ENCODE peak calls at places on chromosomes 16 and 17, in nine cellular contexts. One of them, this sample, is unnamed.

GRCh38 chr17:3695723-3696411 is at the start of gene P2RX5:
- DNase-seq in PC-3: peak
- DNase-seq in HCT116: no peak
- DNase-seq in OCI-LY7: peak
- DNase-seq in GM23338: peak
- DNase-seq in MM.1S: peak
- DNase-seq in hepatocyte: peak
- DNase-seq in neural progenitor cell: peak
- DNase-seq in SK-N-SH: peak
- DNase-seq in this sample: peak

GRCh38 chr17:39751016-39751543 is 13.3 kb downstream of the GRB7 start:
- DNase-seq in PC-3: no peak
- DNase-seq in HCT116: no peak
- DNase-seq in OCI-LY7: no peak
- DNase-seq in GM23338: no peak
- DNase-seq in MM.1S: no peak
- DNase-seq in hepatocyte: no peak
- DNase-seq in neural progenitor cell: no peak
- DNase-seq in SK-N-SH: no peak
- DNase-seq in this sample: no peak

GRCh38 chr16:85995591-85996461 is 96.9 kb downstream of the IRF8 start:
- DNase-seq in PC-3: no peak
- DNase-seq in HCT116: no peak
- DNase-seq in OCI-LY7: peak
- DNase-seq in GM23338: no peak
- DNase-seq in MM.1S: no peak
- DNase-seq in hepatocyte: peak
- DNase-seq in neural progenitor cell: no peak
- DNase-seq in SK-N-SH: no peak
- DNase-seq in this sample: no peak

GRCh38 chr17:27413295-27413694 is 43.0 kb upstream of the KSR1 start:
- DNase-seq in PC-3: no peak
- DNase-seq in HCT116: no peak
- DNase-seq in OCI-LY7: no peak
- DNase-seq in GM23338: no peak
- DNase-seq in MM.1S: no peak
- DNase-seq in hepatocyte: no peak
- DNase-seq in neural progenitor cell: no peak
- DNase-seq in SK-N-SH: no peak
- DNase-seq in this sample: no peak

GRCh38 chr17:7767425-7768021 is 50.0 kb downstream of the DNAH2 start:
- DNase-seq in PC-3: no peak
- DNase-seq in HCT116: no peak
- DNase-seq in OCI-LY7: no peak
- DNase-seq in GM23338: no peak
- DNase-seq in MM.1S: no peak
- DNase-seq in hepatocyte: no peak
- DNase-seq in neural progenitor cell: no peak
- DNase-seq in SK-N-SH: no peak
- DNase-seq in this sample: no peak

GRCh38 chr17:29622337-29623282 is at the start of gene CORO6:
- DNase-seq in PC-3: no peak
- DNase-seq in HCT116: no peak
- DNase-seq in OCI-LY7: peak
- DNase-seq in GM23338: peak
- DNase-seq in MM.1S: peak
- DNase-seq in hepatocyte: peak
- DNase-seq in neural progenitor cell: peak
- DNase-seq in SK-N-SH: peak
- DNase-seq in this sample: peak

GRCh38 chr17:31413871-31414589 is 22.6 kb downstream of the RAB11FIP4 start:
- DNase-seq in PC-3: peak
- DNase-seq in HCT116: no peak
- DNase-seq in OCI-LY7: no peak
- DNase-seq in GM23338: no peak
- DNase-seq in MM.1S: no peak
- DNase-seq in hepatocyte: peak
- DNase-seq in neural progenitor cell: peak
- DNase-seq in SK-N-SH: no peak
- DNase-seq in this sample: peak

GRCh38 chr17:19378416-19379293 is at the start of gene MAPK7:
- DNase-seq in PC-3: no peak
- DNase-seq in HCT116: no peak
- DNase-seq in OCI-LY7: no peak
- DNase-seq in GM23338: peak
- DNase-seq in MM.1S: no peak
- DNase-seq in hepatocyte: peak
- DNase-seq in neural progenitor cell: no peak
- DNase-seq in SK-N-SH: no peak
- DNase-seq in this sample: peak

GRCh38 chr17:78736526-78737079 is 45.5 kb downstream of the CYTH1 start:
- DNase-seq in PC-3: peak
- DNase-seq in HCT116: peak
- DNase-seq in OCI-LY7: peak
- DNase-seq in GM23338: peak
- DNase-seq in MM.1S: peak
- DNase-seq in hepatocyte: peak
- DNase-seq in neural progenitor cell: no peak
- DNase-seq in SK-N-SH: no peak
- DNase-seq in this sample: no peak

GRCh38 chr16:7405166-7405565 is 72.5 kb downstream of the RBFOX1 start:
- DNase-seq in PC-3: peak
- DNase-seq in HCT116: no peak
- DNase-seq in OCI-LY7: no peak
- DNase-seq in GM23338: peak
- DNase-seq in MM.1S: no peak
- DNase-seq in hepatocyte: peak
- DNase-seq in neural progenitor cell: peak
- DNase-seq in SK-N-SH: peak
- DNase-seq in this sample: no peak

DNA sequence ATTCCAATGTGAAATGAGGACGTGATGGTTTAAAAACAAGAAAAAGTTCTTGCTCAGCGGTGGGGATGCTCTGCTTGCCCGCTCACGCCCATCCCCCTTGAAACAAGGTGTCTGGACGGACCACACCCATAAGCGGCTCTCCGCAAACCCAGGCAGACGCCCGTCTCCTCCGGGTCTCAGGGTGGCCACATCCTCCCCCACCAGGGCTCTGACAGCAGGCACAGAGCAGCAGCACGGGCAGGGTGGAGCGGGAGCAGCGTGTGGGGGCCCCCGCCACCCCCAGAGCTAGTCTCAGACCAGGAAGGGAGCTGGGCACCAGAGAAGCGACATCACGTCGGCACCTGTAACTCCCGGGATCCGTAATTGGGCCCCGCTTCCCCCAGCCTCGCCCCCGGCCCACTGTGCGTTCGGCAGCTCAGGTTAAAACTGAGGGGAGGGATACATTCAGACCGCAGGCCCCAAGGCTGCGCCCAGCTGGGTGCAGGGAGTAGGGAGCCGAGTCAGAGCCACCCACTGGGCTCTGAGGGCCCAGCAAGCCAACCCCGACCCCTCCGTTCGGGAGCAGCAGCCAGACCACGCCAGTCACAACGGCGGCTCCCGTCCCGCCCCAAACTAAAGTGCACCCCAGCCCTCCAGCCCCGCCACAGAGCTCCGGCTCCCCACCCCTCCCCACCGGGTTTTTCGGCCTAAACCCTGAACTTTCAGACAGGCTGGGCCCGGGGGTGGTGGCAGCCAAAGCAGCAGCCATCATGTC is 22.0 kb downstream of the CLUH start:
- DNase-seq in PC-3: no peak
- DNase-seq in HCT116: no peak
- DNase-seq in OCI-LY7: no peak
- DNase-seq in GM23338: no peak
- DNase-seq in MM.1S: no peak
- DNase-seq in hepatocyte: peak
- DNase-seq in neural progenitor cell: no peak
- DNase-seq in SK-N-SH: peak
- DNase-seq in this sample: no peak
- TF ChIP-seq EZH2phosphoT487 in PC-3: no peak
- TF ChIP-seq EZH2phosphoT487 in HCT116: no peak
- TF ChIP-seq EZH2phosphoT487 in OCI-LY7: no peak
- TF ChIP-seq EZH2phosphoT487 in GM23338: no peak
- TF ChIP-seq EZH2phosphoT487 in MM.1S: no peak
- TF ChIP-seq EZH2phosphoT487 in hepatocyte: no peak
- TF ChIP-seq EZH2phosphoT487 in neural progenitor cell: no peak
- TF ChIP-seq EZH2phosphoT487 in SK-N-SH: no peak
- TF ChIP-seq EZH2phosphoT487 in this sample: no peak

GRCh38 chr16:30927789-30928378 is 4.5 kb downstream of the FBXL19 start:
- DNase-seq in PC-3: peak
- DNase-seq in HCT116: peak
- DNase-seq in OCI-LY7: peak
- DNase-seq in GM23338: peak
- DNase-seq in MM.1S: peak
- DNase-seq in hepatocyte: peak
- DNase-seq in neural progenitor cell: peak
- DNase-seq in SK-N-SH: peak
- DNase-seq in this sample: peak
- TF ChIP-seq EZH2phosphoT487 in PC-3: no peak
- TF ChIP-seq EZH2phosphoT487 in HCT116: no peak
- TF ChIP-seq EZH2phosphoT487 in OCI-LY7: no peak
- TF ChIP-seq EZH2phosphoT487 in GM23338: no peak
- TF ChIP-seq EZH2phosphoT487 in MM.1S: no peak
- TF ChIP-seq EZH2phosphoT487 in hepatocyte: no peak
- TF ChIP-seq EZH2phosphoT487 in neural progenitor cell: no peak
- TF ChIP-seq EZH2phosphoT487 in SK-N-SH: no peak
- TF ChIP-seq EZH2phosphoT487 in this sample: no peak

DNA sequence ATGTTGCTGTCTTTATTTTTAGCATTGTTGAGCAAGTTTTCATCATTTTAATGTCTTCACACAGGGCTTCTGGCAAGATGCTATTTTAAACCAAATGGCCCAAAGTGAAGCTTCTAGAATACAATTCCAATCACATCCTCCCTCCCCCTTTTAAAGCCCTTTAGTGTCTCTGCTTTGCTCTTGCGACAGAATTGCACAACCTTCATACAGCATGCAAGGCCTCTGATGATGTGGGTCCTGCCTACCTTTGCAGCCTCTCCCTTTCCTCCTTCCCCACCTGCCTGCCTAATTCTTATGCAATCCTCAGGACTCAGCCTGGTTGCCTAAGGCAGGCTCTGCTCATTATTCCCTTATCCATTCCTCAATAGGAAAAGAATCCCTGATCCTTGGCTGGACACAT is 381.7 kb downstream of the SLC39A11 start:
- DNase-seq in PC-3: peak
- DNase-seq in HCT116: no peak
- DNase-seq in OCI-LY7: no peak
- DNase-seq in GM23338: no peak
- DNase-seq in MM.1S: no peak
- DNase-seq in hepatocyte: no peak
- DNase-seq in neural progenitor cell: no peak
- DNase-seq in SK-N-SH: no peak
- DNase-seq in this sample: peak
- TF ChIP-seq EZH2phosphoT487 in PC-3: no peak
- TF ChIP-seq EZH2phosphoT487 in HCT116: no peak
- TF ChIP-seq EZH2phosphoT487 in OCI-LY7: no peak
- TF ChIP-seq EZH2phosphoT487 in GM23338: no peak
- TF ChIP-seq EZH2phosphoT487 in MM.1S: no peak
- TF ChIP-seq EZH2phosphoT487 in hepatocyte: no peak
- TF ChIP-seq EZH2phosphoT487 in neural progenitor cell: no peak
- TF ChIP-seq EZH2phosphoT487 in SK-N-SH: no peak
- TF ChIP-seq EZH2phosphoT487 in this sample: no peak

DNA sequence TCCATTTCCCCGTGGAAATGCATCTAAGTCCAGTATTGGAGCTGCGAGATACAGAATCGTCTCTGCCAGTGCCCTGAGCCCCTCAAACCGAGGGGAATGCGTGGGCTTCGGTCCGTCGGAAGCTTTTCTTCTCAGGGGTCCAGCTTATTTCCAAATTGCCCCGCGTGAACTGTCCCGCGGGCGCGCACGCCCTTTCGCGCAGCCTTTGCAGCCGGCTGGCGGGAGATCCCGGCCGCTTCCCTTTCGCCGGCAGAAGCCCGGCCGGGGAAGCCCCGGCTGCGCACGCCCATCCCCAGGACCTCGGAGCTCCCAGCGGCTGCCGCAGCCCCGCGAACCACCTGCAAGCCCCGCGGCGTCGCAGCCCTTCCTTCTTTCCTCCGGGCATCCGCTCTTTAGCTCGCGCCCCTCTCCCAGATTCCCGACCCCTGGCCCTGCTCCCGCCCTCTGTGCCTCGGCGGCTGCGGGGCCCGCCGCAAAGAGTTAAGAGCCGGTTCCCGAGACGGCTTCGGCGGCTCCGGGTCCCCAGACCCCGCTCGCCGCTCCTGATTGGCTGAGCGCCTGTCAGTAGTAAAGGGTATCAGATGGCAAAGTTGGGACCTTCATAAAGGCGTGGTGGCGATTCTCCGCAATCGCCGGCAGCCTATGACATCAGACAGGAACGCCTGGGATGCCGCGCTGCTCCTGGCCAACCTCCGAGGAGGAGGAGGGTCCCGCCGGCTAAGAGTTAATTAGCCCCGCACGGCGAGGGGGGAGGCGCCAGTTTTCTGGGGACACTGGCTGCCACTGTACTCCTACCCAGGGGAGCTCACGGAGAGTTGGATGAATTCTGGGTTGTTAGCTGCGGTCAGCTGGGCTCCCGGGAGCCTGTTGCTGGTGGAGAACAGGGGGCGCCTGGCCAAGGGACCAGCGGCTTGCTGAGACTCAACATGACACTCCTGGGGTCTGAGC is at the start of gene MYOCD:
- DNase-seq in PC-3: no peak
- DNase-seq in HCT116: no peak
- DNase-seq in OCI-LY7: no peak
- DNase-seq in GM23338: peak
- DNase-seq in MM.1S: no peak
- DNase-seq in hepatocyte: peak
- DNase-seq in neural progenitor cell: peak
- DNase-seq in SK-N-SH: peak
- DNase-seq in this sample: peak
- TF ChIP-seq EZH2phosphoT487 in PC-3: peak
- TF ChIP-seq EZH2phosphoT487 in HCT116: no peak
- TF ChIP-seq EZH2phosphoT487 in OCI-LY7: no peak
- TF ChIP-seq EZH2phosphoT487 in GM23338: no peak
- TF ChIP-seq EZH2phosphoT487 in MM.1S: no peak
- TF ChIP-seq EZH2phosphoT487 in hepatocyte: no peak
- TF ChIP-seq EZH2phosphoT487 in neural progenitor cell: no peak
- TF ChIP-seq EZH2phosphoT487 in SK-N-SH: peak
- TF ChIP-seq EZH2phosphoT487 in this sample: no peak

DNA sequence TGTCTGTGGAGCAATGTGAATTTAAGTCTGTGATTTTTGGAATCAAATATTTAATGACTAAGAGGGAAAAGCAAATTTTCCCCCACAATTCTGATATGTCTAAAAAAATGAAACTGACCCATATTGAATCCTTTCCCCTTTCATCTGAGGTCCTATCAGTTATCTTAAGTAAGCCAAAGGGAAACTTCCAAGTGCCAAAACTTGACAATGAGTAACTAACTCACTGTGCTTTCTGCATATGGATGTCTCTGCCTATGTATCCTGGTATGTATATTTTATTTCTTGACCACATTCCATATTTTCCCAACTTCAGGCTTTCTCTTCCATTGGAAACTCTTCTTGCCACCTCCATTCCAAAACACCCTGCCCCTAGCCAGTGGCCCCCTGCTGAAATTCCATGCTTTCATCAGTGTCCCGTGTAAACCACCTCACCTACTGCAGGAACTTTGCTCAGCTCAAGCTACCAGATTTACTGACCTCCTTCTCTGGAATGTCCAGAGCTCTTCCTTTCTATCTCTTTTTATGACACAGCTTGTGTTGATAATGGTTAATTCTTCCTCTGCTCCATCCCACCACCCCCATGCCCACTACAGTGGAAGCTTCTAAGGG is 59.0 kb downstream of the TOX3 start:
- DNase-seq in PC-3: no peak
- DNase-seq in HCT116: no peak
- DNase-seq in OCI-LY7: no peak
- DNase-seq in GM23338: no peak
- DNase-seq in MM.1S: no peak
- DNase-seq in hepatocyte: no peak
- DNase-seq in neural progenitor cell: no peak
- DNase-seq in SK-N-SH: no peak
- DNase-seq in this sample: no peak
- TF ChIP-seq EZH2phosphoT487 in PC-3: no peak
- TF ChIP-seq EZH2phosphoT487 in HCT116: no peak
- TF ChIP-seq EZH2phosphoT487 in OCI-LY7: no peak
- TF ChIP-seq EZH2phosphoT487 in GM23338: no peak
- TF ChIP-seq EZH2phosphoT487 in MM.1S: no peak
- TF ChIP-seq EZH2phosphoT487 in hepatocyte: no peak
- TF ChIP-seq EZH2phosphoT487 in neural progenitor cell: no peak
- TF ChIP-seq EZH2phosphoT487 in SK-N-SH: no peak
- TF ChIP-seq EZH2phosphoT487 in this sample: no peak

This sample was measured in GM23248.